ENCODE peak calls at places on chromosomes 3 and 15, in eight cellular contexts. One of them, this sample, is unnamed.

GRCh38 chr3:50472958-50473357 is 30.5 kb downstream of the CACNA2D2 start:
- DNase-seq in CD8-positive, alpha-beta T cell: peak; percentile 15
- DNase-seq in left ventricle myocardium inferior: no peak
- DNase-seq in HFF-Myc: no peak
- DNase-seq in lower leg skin: no peak
- DNase-seq in naive thymus-derived CD4-positive, alpha-beta T cell: no peak
- DNase-seq in RWPE2: no peak
- DNase-seq in lung: no peak
- DNase-seq in this sample: no peak

GRCh38 chr3:184075901-184076300 is 21.0 kb upstream of the HTR3E start:
- DNase-seq in CD8-positive, alpha-beta T cell: no peak
- DNase-seq in left ventricle myocardium inferior: no peak
- DNase-seq in HFF-Myc: no peak
- DNase-seq in lower leg skin: no peak
- DNase-seq in naive thymus-derived CD4-positive, alpha-beta T cell: no peak
- DNase-seq in RWPE2: no peak
- DNase-seq in lung: no peak
- DNase-seq in this sample: no peak

GRCh38 chr3:110327870-110328269 is 743.7 kb upstream of the NECTIN3 start:
- DNase-seq in CD8-positive, alpha-beta T cell: no peak
- DNase-seq in left ventricle myocardium inferior: no peak
- DNase-seq in HFF-Myc: no peak
- DNase-seq in lower leg skin: no peak
- DNase-seq in naive thymus-derived CD4-positive, alpha-beta T cell: no peak
- DNase-seq in RWPE2: no peak
- DNase-seq in lung: no peak
- DNase-seq in this sample: no peak

GRCh38 chr3:134312873-134313838 is 61.1 kb downstream of the AMOTL2 start:
- DNase-seq in CD8-positive, alpha-beta T cell: no peak
- DNase-seq in left ventricle myocardium inferior: peak; percentile 82
- DNase-seq in HFF-Myc: no peak
- DNase-seq in lower leg skin: peak; percentile 92
- DNase-seq in naive thymus-derived CD4-positive, alpha-beta T cell: no peak
- DNase-seq in RWPE2: no peak
- DNase-seq in lung: peak; percentile 73
- DNase-seq in this sample: peak; percentile 64

GRCh38 chr3:182258538-182259177 is 534.6 kb upstream of the ATP11B start:
- DNase-seq in CD8-positive, alpha-beta T cell: no peak
- DNase-seq in left ventricle myocardium inferior: no peak
- DNase-seq in HFF-Myc: no peak
- DNase-seq in lower leg skin: no peak
- DNase-seq in naive thymus-derived CD4-positive, alpha-beta T cell: no peak
- DNase-seq in RWPE2: no peak
- DNase-seq in lung: no peak
- DNase-seq in this sample: no peak

GRCh38 chr3:169558371-169558770 is 105.1 kb downstream of the MECOM start:
- DNase-seq in CD8-positive, alpha-beta T cell: no peak
- DNase-seq in left ventricle myocardium inferior: no peak
- DNase-seq in HFF-Myc: no peak
- DNase-seq in lower leg skin: no peak
- DNase-seq in naive thymus-derived CD4-positive, alpha-beta T cell: no peak
- DNase-seq in RWPE2: no peak
- DNase-seq in lung: no peak
- DNase-seq in this sample: no peak

GRCh38 chr3:160830792-160831191 is 74.8 kb downstream of the PPM1L start:
- DNase-seq in CD8-positive, alpha-beta T cell: no peak
- DNase-seq in left ventricle myocardium inferior: no peak
- DNase-seq in HFF-Myc: no peak
- DNase-seq in lower leg skin: no peak
- DNase-seq in naive thymus-derived CD4-positive, alpha-beta T cell: no peak
- DNase-seq in RWPE2: no peak
- DNase-seq in lung: no peak
- DNase-seq in this sample: no peak

GRCh38 chr3:196072313-196072712 is 9.6 kb downstream of the TFRC start:
- DNase-seq in CD8-positive, alpha-beta T cell: no peak
- DNase-seq in left ventricle myocardium inferior: no peak
- DNase-seq in HFF-Myc: no peak
- DNase-seq in lower leg skin: no peak
- DNase-seq in naive thymus-derived CD4-positive, alpha-beta T cell: no peak
- DNase-seq in RWPE2: no peak
- DNase-seq in lung: no peak
- DNase-seq in this sample: no peak

GRCh38 chr3:151992326-151993041 is 119.0 kb downstream of the SUCNR1 start:
- DNase-seq in CD8-positive, alpha-beta T cell: no peak
- DNase-seq in left ventricle myocardium inferior: no peak
- DNase-seq in HFF-Myc: no peak
- DNase-seq in lower leg skin: no peak
- DNase-seq in naive thymus-derived CD4-positive, alpha-beta T cell: no peak
- DNase-seq in RWPE2: no peak
- DNase-seq in lung: no peak
- DNase-seq in this sample: no peak

GRCh38 chr15:49888341-49888693 is 230.7 kb downstream of the ATP8B4 start:
- DNase-seq in CD8-positive, alpha-beta T cell: no peak
- DNase-seq in left ventricle myocardium inferior: no peak
- DNase-seq in HFF-Myc: no peak
- DNase-seq in lower leg skin: no peak
- DNase-seq in naive thymus-derived CD4-positive, alpha-beta T cell: no peak
- DNase-seq in RWPE2: no peak
- DNase-seq in lung: no peak
- DNase-seq in this sample: no peak

GRCh38 chr15:83066034-83066760 is 855 bp downstream of the BTBD1 start:
- DNase-seq in CD8-positive, alpha-beta T cell: peak; percentile 12
- DNase-seq in left ventricle myocardium inferior: peak; percentile 25
- DNase-seq in HFF-Myc: no peak
- DNase-seq in lower leg skin: no peak
- DNase-seq in naive thymus-derived CD4-positive, alpha-beta T cell: no peak
- DNase-seq in RWPE2: no peak
- DNase-seq in lung: no peak
- DNase-seq in this sample: no peak

GRCh38 chr15:94026458-94026967 is 204.8 kb upstream of the MCTP2 start:
- DNase-seq in CD8-positive, alpha-beta T cell: no peak
- DNase-seq in left ventricle myocardium inferior: no peak
- DNase-seq in HFF-Myc: peak; percentile 45
- DNase-seq in lower leg skin: no peak
- DNase-seq in naive thymus-derived CD4-positive, alpha-beta T cell: no peak
- DNase-seq in RWPE2: no peak
- DNase-seq in lung: no peak
- DNase-seq in this sample: no peak

GRCh38 chr3:87206070-87206469 is 21.0 kb upstream of the CHMP2B start:
- DNase-seq in CD8-positive, alpha-beta T cell: no peak
- DNase-seq in left ventricle myocardium inferior: no peak
- DNase-seq in HFF-Myc: peak; percentile 29
- DNase-seq in lower leg skin: no peak
- DNase-seq in naive thymus-derived CD4-positive, alpha-beta T cell: no peak
- DNase-seq in RWPE2: no peak
- DNase-seq in lung: no peak
- DNase-seq in this sample: no peak

DNA sequence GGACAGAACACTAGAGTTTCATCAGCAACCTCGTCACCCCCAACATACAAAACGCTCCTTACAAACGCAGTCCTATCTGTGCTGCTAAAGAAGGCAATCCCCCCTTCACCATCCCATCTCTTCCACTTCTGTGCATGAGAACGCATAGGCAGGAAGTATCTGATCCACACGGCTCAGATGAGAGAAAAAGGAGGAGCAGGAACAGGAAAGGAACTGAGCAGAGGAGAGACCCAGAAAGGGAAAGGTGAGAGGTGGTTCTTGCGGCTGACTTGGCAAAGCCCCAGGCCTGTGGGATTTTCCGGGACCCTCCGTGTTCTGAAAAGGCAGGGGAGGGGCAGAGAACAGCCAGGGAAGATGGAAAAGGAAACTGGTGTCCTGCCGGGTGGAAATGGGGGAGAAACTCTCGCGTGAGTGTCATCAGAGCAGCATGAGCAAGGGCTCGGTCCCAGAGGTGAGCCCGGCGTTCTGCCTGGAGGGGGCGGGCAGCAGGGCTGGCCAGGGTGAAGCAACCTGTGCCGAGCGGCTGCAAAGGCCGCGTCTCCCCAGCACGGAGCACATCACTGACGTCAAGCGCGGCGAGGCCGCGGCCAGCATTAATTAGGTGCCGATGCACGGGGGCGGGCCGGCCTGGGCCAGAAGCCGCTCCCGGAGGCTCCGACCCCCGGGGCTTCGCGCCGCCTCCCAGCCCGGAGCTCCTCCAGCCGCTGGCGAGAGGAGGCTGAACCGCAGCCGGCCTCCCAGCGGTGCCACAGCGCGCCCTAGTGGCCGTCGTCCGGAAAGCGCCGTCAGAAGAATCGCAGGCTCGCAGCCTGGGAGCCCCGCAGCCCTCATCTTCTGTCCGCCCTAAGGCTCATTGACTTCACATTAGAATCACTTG is 35.8 kb downstream of the CPN2 start:
- DNase-seq in CD8-positive, alpha-beta T cell: peak; percentile 84
- DNase-seq in left ventricle myocardium inferior: peak; percentile 86
- DNase-seq in HFF-Myc: no peak
- DNase-seq in lower leg skin: peak; percentile 97
- DNase-seq in naive thymus-derived CD4-positive, alpha-beta T cell: peak; percentile 89
- DNase-seq in RWPE2: peak; percentile 79
- DNase-seq in lung: peak; percentile 83
- DNase-seq in this sample: peak; percentile 95
- H3K4me3 ChIP-seq in CD8-positive, alpha-beta T cell: peak overlapping the region; percentile 54
- H3K4me3 ChIP-seq in left ventricle myocardium inferior: peak overlapping the region; percentile 67
- H3K4me3 ChIP-seq in HFF-Myc: peak overlapping the region; percentile 32
- H3K4me3 ChIP-seq in lower leg skin: peak overlapping the region; percentile 21
- H3K4me3 ChIP-seq in naive thymus-derived CD4-positive, alpha-beta T cell: peak overlapping the region; percentile 65
- H3K4me3 ChIP-seq in RWPE2: peak overlapping the region; percentile 24
- H3K4me3 ChIP-seq in lung: peak overlapping the region; percentile 32
- H3K4me3 ChIP-seq in this sample: peak overlapping the region; percentile 18

GRCh38 chr3:122923611-122924010 is 104.0 kb downstream of the SEMA5B start:
- DNase-seq in CD8-positive, alpha-beta T cell: no peak
- DNase-seq in left ventricle myocardium inferior: no peak
- DNase-seq in HFF-Myc: no peak
- DNase-seq in lower leg skin: peak; percentile 56
- DNase-seq in naive thymus-derived CD4-positive, alpha-beta T cell: no peak
- DNase-seq in RWPE2: no peak
- DNase-seq in lung: no peak
- DNase-seq in this sample: no peak

GRCh38 chr3:122918576-122919290 is 108.8 kb downstream of the SEMA5B start:
- DNase-seq in CD8-positive, alpha-beta T cell: no peak
- DNase-seq in left ventricle myocardium inferior: no peak
- DNase-seq in HFF-Myc: no peak
- DNase-seq in lower leg skin: no peak
- DNase-seq in naive thymus-derived CD4-positive, alpha-beta T cell: no peak
- DNase-seq in RWPE2: no peak
- DNase-seq in lung: no peak
- DNase-seq in this sample: no peak

GRCh38 chr3:122919291-122919610 is 108.3 kb downstream of the SEMA5B start:
- DNase-seq in CD8-positive, alpha-beta T cell: no peak
- DNase-seq in left ventricle myocardium inferior: no peak
- DNase-seq in HFF-Myc: no peak
- DNase-seq in lower leg skin: no peak
- DNase-seq in naive thymus-derived CD4-positive, alpha-beta T cell: no peak
- DNase-seq in RWPE2: no peak
- DNase-seq in lung: no peak
- DNase-seq in this sample: no peak

GRCh38 chr3:122920986-122921385 is 106.6 kb downstream of the SEMA5B start:
- DNase-seq in CD8-positive, alpha-beta T cell: no peak
- DNase-seq in left ventricle myocardium inferior: no peak
- DNase-seq in HFF-Myc: no peak
- DNase-seq in lower leg skin: peak; percentile 46
- DNase-seq in naive thymus-derived CD4-positive, alpha-beta T cell: no peak
- DNase-seq in RWPE2: peak; percentile 29
- DNase-seq in lung: no peak
- DNase-seq in this sample: no peak

DNA sequence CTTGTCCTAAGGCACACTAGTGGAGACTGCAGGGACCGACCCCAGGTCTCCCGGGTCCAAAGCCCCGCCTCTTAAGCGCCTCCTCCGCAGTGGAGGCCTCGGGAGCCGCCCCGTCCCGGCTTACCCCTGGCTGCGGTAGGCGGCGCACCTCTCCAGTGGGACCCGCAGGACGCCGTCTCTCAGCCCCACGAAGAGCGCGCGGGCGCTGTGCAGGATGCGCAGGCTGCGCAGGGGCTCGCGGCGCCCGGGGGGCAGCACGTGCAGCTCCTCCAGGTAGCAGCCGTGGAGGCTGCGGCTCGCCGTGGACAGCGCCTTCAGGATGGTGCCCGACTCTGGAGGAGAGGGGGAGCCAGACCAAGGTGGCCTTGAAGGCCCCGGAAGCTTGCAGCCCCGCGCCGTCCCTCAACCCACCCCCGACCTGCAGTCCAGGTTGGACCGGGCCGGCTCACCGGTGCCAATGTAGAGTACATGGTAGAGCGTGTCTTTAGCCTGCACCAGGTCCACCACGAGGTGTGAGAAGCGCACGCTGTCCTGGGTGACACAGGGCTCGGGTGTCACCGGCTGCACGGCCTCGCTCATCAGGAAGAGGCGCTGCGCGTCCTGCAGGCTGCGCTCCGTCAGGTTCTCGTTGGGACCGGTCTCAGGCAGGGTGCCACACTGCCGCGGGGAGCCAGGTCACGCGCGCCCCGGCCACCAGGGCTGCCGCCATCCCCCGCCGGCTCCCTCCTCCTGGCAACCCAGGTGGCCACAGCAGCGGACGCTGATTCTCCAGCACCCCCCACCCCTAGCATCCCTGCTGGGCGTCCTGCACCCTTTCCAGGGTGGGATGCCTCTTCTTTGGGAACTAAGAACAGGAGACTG is 105.5 kb downstream of the SEMA5B start:
- DNase-seq in CD8-positive, alpha-beta T cell: no peak
- DNase-seq in left ventricle myocardium inferior: no peak
- DNase-seq in HFF-Myc: no peak
- DNase-seq in lower leg skin: peak; percentile 74
- DNase-seq in naive thymus-derived CD4-positive, alpha-beta T cell: peak; percentile 44
- DNase-seq in RWPE2: peak; percentile 51
- DNase-seq in lung: no peak
- DNase-seq in this sample: no peak
- H3K4me3 ChIP-seq in CD8-positive, alpha-beta T cell: no peak overlapping the region
- H3K4me3 ChIP-seq in left ventricle myocardium inferior: no peak overlapping the region
- H3K4me3 ChIP-seq in HFF-Myc: no peak overlapping the region
- H3K4me3 ChIP-seq in lower leg skin: no peak overlapping the region
- H3K4me3 ChIP-seq in naive thymus-derived CD4-positive, alpha-beta T cell: no peak overlapping the region
- H3K4me3 ChIP-seq in RWPE2: no peak overlapping the region
- H3K4me3 ChIP-seq in lung: no peak overlapping the region
- H3K4me3 ChIP-seq in this sample: no peak overlapping the region

DNA sequence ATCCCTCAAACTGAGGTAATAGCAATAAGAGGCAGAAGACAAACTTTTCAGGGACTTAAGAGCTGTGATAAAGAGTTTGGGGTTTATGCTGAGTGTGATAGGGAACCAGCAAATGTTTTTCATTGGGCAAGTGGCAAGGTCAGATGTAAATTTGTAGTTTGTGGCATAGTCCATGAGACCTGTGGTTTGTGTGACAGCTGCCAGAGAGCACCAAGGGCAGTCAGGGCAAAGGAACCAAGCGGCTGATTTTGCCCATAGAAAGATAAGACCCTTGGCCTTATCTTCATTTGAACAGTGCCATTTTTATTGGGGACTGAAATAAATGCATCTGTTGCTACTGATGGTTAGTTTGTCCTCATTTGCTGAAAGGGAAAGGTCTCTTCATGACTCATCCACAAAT is 220.3 kb downstream of the LRRN1 start:
- DNase-seq in CD8-positive, alpha-beta T cell: no peak
- DNase-seq in left ventricle myocardium inferior: no peak
- DNase-seq in HFF-Myc: no peak
- DNase-seq in lower leg skin: no peak
- DNase-seq in naive thymus-derived CD4-positive, alpha-beta T cell: no peak
- DNase-seq in RWPE2: no peak
- DNase-seq in lung: no peak
- DNase-seq in this sample: no peak
- H3K4me3 ChIP-seq in CD8-positive, alpha-beta T cell: no peak overlapping the region
- H3K4me3 ChIP-seq in left ventricle myocardium inferior: no peak overlapping the region
- H3K4me3 ChIP-seq in HFF-Myc: no peak overlapping the region
- H3K4me3 ChIP-seq in lower leg skin: no peak overlapping the region
- H3K4me3 ChIP-seq in naive thymus-derived CD4-positive, alpha-beta T cell: no peak overlapping the region
- H3K4me3 ChIP-seq in RWPE2: no peak overlapping the region
- H3K4me3 ChIP-seq in lung: no peak overlapping the region
- H3K4me3 ChIP-seq in this sample: no peak overlapping the region

GRCh38 chr3:58122936-58123700 is 87.7 kb downstream of the DNASE1L3 start:
- DNase-seq in CD8-positive, alpha-beta T cell: no peak
- DNase-seq in left ventricle myocardium inferior: no peak
- DNase-seq in HFF-Myc: no peak
- DNase-seq in lower leg skin: no peak
- DNase-seq in naive thymus-derived CD4-positive, alpha-beta T cell: no peak
- DNase-seq in RWPE2: peak; percentile 57
- DNase-seq in lung: no peak
- DNase-seq in this sample: no peak
- H3K4me3 ChIP-seq in CD8-positive, alpha-beta T cell: no peak overlapping the region
- H3K4me3 ChIP-seq in left ventricle myocardium inferior: no peak overlapping the region
- H3K4me3 ChIP-seq in HFF-Myc: no peak overlapping the region
- H3K4me3 ChIP-seq in lower leg skin: no peak overlapping the region
- H3K4me3 ChIP-seq in naive thymus-derived CD4-positive, alpha-beta T cell: no peak overlapping the region
- H3K4me3 ChIP-seq in RWPE2: no peak overlapping the region
- H3K4me3 ChIP-seq in lung: no peak overlapping the region
- H3K4me3 ChIP-seq in this sample: no peak overlapping the region